ENCODE peak calls at places on chromosomes 1 and 21, in six cellular contexts. I, P, G, H, Q and J are unnamed samples.

GRCh38 chr1:23627065-23627464 is 64.5 kb upstream of the RPL11 start:
- ATAC-seq in I (peak), P (no peak), G (no peak), H (peak), Q (peak), J (peak)

GRCh38 chr21:33022828-33023573 is 2.7 kb upstream of the OLIG2 start:
- ATAC-seq in I (no peak), P (no peak), G (no peak), H (no peak), Q (no peak), J (no peak)

GRCh38 chr1:235714205-235714897 is 64.8 kb upstream of the GNG4 start:
- ATAC-seq in I (peak), P (no peak), G (no peak), H (no peak), Q (no peak), J (no peak)

GRCh38 chr1:226653311-226653921 is 85.7 kb downstream of the ITPKB start:
- ATAC-seq in I (no peak), P (no peak), G (no peak), H (peak), Q (peak), J (peak)

GRCh38 chr1:233064988-233065387 is 114.6 kb downstream of the NTPCR start:
- ATAC-seq in I (no peak), P (no peak), G (no peak), H (no peak), Q (no peak), J (no peak)

GRCh38 chr1:205920159-205920558 is 23.1 kb downstream of the SLC26A9 start:
- ATAC-seq in I (no peak), P (no peak), G (peak), H (no peak), Q (peak), J (no peak)

GRCh38 chr1:145944532-145944931 is 13.3 kb downstream of the LIX1L start:
- ATAC-seq in I (no peak), P (no peak), G (no peak), H (no peak), Q (no peak), J (no peak)

GRCh38 chr1:167103236-167103894 is 9.5 kb downstream of the STYXL2 start:
- ATAC-seq in I (no peak), P (peak), G (no peak), H (peak), Q (no peak), J (no peak)

GRCh38 chr21:45910548-45911221 is 70.9 kb upstream of the COL6A1 start:
- ATAC-seq in I (no peak), P (no peak), G (no peak), H (no peak), Q (no peak), J (no peak)

GRCh38 chr21:37619464-37619974 is 252.9 kb downstream of the DYRK1A start:
- ATAC-seq in I (no peak), P (no peak), G (peak), H (no peak), Q (no peak), J (no peak)

GRCh38 chr1:108862698-108863477 is 6.0 kb upstream of the AKNAD1 start:
- ATAC-seq in I (no peak), P (no peak), G (no peak), H (no peak), Q (no peak), J (peak)

GRCh38 chr1:169928438-169929209 is 34.9 kb upstream of the SCYL3 start:
- ATAC-seq in I (peak), P (peak), G (no peak), H (no peak), Q (peak), J (peak)

GRCh38 chr1:29655145-29655544 is 418.8 kb downstream of the PTPRU start:
- ATAC-seq in I (no peak), P (no peak), G (no peak), H (no peak), Q (no peak), J (no peak)

GRCh38 chr1:205375816-205376545 is 19.3 kb upstream of the KLHDC8A start:
- ATAC-seq in I (peak), P (peak), G (peak), H (no peak), Q (peak), J (no peak)

GRCh38 chr1:24928631-24929090 is 1.4 kb downstream of the RUNX3 start:
- ATAC-seq in I (no peak), P (peak), G (no peak), H (no peak), Q (no peak), J (no peak)

GRCh38 chr1:5811419-5811818 is 180.8 kb downstream of the NPHP4 start:
- ATAC-seq in I (no peak), P (no peak), G (no peak), H (no peak), Q (no peak), J (no peak)

GRCh38 chr1:31249854-31250253 is 10.2 kb upstream of the NKAIN1 start:
- ATAC-seq in I (no peak), P (no peak), G (no peak), H (no peak), Q (no peak), J (no peak)

GRCh38 chr1:15825800-15826199 is 18.4 kb upstream of the UQCRHL start:
- ATAC-seq in I (peak), P (no peak), G (no peak), H (no peak), Q (peak), J (peak)

GRCh38 chr1:243984788-243985187 is 66.3 kb upstream of the ZBTB18 start:
- ATAC-seq in I (no peak), P (no peak), G (no peak), H (no peak), Q (no peak), J (no peak)

GRCh38 chr1:35398739-35399138 is 130.2 kb downstream of the ZMYM4 start:
- ATAC-seq in I (no peak), P (no peak), G (no peak), H (no peak), Q (no peak), J (no peak)

GRCh38 chr21:32520885-32521735 is 64.2 kb downstream of the TCP10L start:
- ATAC-seq in I (peak), P (no peak), G (peak), H (no peak), Q (peak), J (no peak)

GRCh38 chr1:187010571-187011309 is 182.0 kb downstream of the PLA2G4A start:
- ATAC-seq in I (no peak), P (peak), G (no peak), H (no peak), Q (no peak), J (no peak)

GRCh38 chr1:230280054-230280795 is 145.9 kb downstream of the PGBD5 start:
- ATAC-seq in I (peak), P (no peak), G (no peak), H (no peak), Q (no peak), J (no peak)

GRCh38 chr1:154838988-154839387 is 31.1 kb downstream of the KCNN3 start:
- ATAC-seq in I (no peak), P (no peak), G (no peak), H (no peak), Q (no peak), J (no peak)

GRCh38 chr21:38857152-38857825 is 51.6 kb downstream of the ETS2 start:
- ATAC-seq in I (no peak), P (no peak), G (peak), H (no peak), Q (no peak), J (no peak)

GRCh38 chr1:112440574-112440973 is 44.6 kb downstream of the CTTNBP2NL start:
- ATAC-seq in I (no peak), P (no peak), G (no peak), H (no peak), Q (no peak), J (no peak)

GRCh38 chr1:64906447-64906846 is 59.9 kb downstream of the JAK1 start:
- ATAC-seq in I (peak), P (peak), G (no peak), H (peak), Q (peak), J (no peak)

GRCh38 chr1:104906141-104906540 is 1156.4 kb downstream of the AMY1C start:
- ATAC-seq in I (no peak), P (no peak), G (no peak), H (no peak), Q (no peak), J (no peak)

GRCh38 chr1:147821883-147822282 is 61.5 kb upstream of the GJA5 start:
- ATAC-seq in I (no peak), P (no peak), G (peak), H (no peak), Q (peak), J (no peak)

GRCh38 chr1:230930986-230931385 is 47.7 kb downstream of the TTC13 start:
- ATAC-seq in I (no peak), P (no peak), G (no peak), H (no peak), Q (no peak), J (no peak)

GRCh38 chr21:39077816-39078215 is 105.4 kb downstream of the PSMG1 start:
- ATAC-seq in I (no peak), P (peak), G (no peak), H (no peak), Q (no peak), J (no peak)

GRCh38 chr1:199173356-199173755 is 534.5 kb downstream of the PTPRC start:
- ATAC-seq in I (no peak), P (no peak), G (peak), H (peak), Q (peak), J (peak)

GRCh38 chr1:93672069-93672468 is 9.6 kb downstream of the BCAR3 start:
- ATAC-seq in I (peak), P (peak), G (peak), H (no peak), Q (peak), J (no peak)